ENCODE peak calls at places on chromosomes 16 and 17, in ten cellular contexts. One of them, this sample, is unnamed.

GRCh38 chr17:37543527-37544122 is 53.9 kb downstream of the DUSP14 start:
- DNase-seq in A549: no peak
- DNase-seq in mucosa of descending colon: no peak
- DNase-seq in fibroblast of the aortic adventitia: no peak
- DNase-seq in AG10803: peak
- DNase-seq in dorsolateral prefrontal cortex: no peak
- DNase-seq in retinal pigment epithelial cell: no peak
- DNase-seq in choroid plexus epithelial cell: no peak
- DNase-seq in heart right ventricle: no peak
- DNase-seq in IMR-90: no peak
- DNase-seq in this sample: no peak

GRCh38 chr17:66087073-66087472 is 104.9 kb downstream of the CEP112 start:
- DNase-seq in A549: no peak
- DNase-seq in mucosa of descending colon: no peak
- DNase-seq in fibroblast of the aortic adventitia: peak
- DNase-seq in AG10803: peak
- DNase-seq in dorsolateral prefrontal cortex: no peak
- DNase-seq in retinal pigment epithelial cell: no peak
- DNase-seq in choroid plexus epithelial cell: peak
- DNase-seq in heart right ventricle: no peak
- DNase-seq in IMR-90: peak
- DNase-seq in this sample: no peak

GRCh38 chr16:87560428-87561199 is 41.7 kb upstream of the JPH3 start:
- DNase-seq in A549: peak
- DNase-seq in mucosa of descending colon: peak
- DNase-seq in fibroblast of the aortic adventitia: peak
- DNase-seq in AG10803: peak
- DNase-seq in dorsolateral prefrontal cortex: no peak
- DNase-seq in retinal pigment epithelial cell: no peak
- DNase-seq in choroid plexus epithelial cell: peak
- DNase-seq in heart right ventricle: peak
- DNase-seq in IMR-90: no peak
- DNase-seq in this sample: no peak

GRCh38 chr17:65407017-65407416 is 154.4 kb downstream of the AXIN2 start:
- DNase-seq in A549: no peak
- DNase-seq in mucosa of descending colon: no peak
- DNase-seq in fibroblast of the aortic adventitia: peak
- DNase-seq in AG10803: peak
- DNase-seq in dorsolateral prefrontal cortex: no peak
- DNase-seq in retinal pigment epithelial cell: no peak
- DNase-seq in choroid plexus epithelial cell: peak
- DNase-seq in heart right ventricle: no peak
- DNase-seq in IMR-90: no peak
- DNase-seq in this sample: no peak

GRCh38 chr17:3719265-3719664 is 4.4 kb upstream of the HASPIN start:
- DNase-seq in A549: no peak
- DNase-seq in mucosa of descending colon: no peak
- DNase-seq in fibroblast of the aortic adventitia: no peak
- DNase-seq in AG10803: no peak
- DNase-seq in dorsolateral prefrontal cortex: no peak
- DNase-seq in retinal pigment epithelial cell: no peak
- DNase-seq in choroid plexus epithelial cell: no peak
- DNase-seq in heart right ventricle: no peak
- DNase-seq in IMR-90: peak
- DNase-seq in this sample: no peak

GRCh38 chr16:685967-686366 is 1.8 kb upstream of the JMJD8 start:
- DNase-seq in A549: no peak
- DNase-seq in mucosa of descending colon: no peak
- DNase-seq in fibroblast of the aortic adventitia: peak
- DNase-seq in AG10803: peak
- DNase-seq in dorsolateral prefrontal cortex: no peak
- DNase-seq in retinal pigment epithelial cell: no peak
- DNase-seq in choroid plexus epithelial cell: peak
- DNase-seq in heart right ventricle: no peak
- DNase-seq in IMR-90: peak
- DNase-seq in this sample: no peak

GRCh38 chr17:57368637-57369336 is 112.5 kb downstream of the MSI2 start:
- DNase-seq in A549: no peak
- DNase-seq in mucosa of descending colon: no peak
- DNase-seq in fibroblast of the aortic adventitia: no peak
- DNase-seq in AG10803: no peak
- DNase-seq in dorsolateral prefrontal cortex: no peak
- DNase-seq in retinal pigment epithelial cell: no peak
- DNase-seq in choroid plexus epithelial cell: no peak
- DNase-seq in heart right ventricle: no peak
- DNase-seq in IMR-90: no peak
- DNase-seq in this sample: no peak

GRCh38 chr16:57540906-57541753 is 1.3 kb upstream of the ADGRG5 start:
- DNase-seq in A549: no peak
- DNase-seq in mucosa of descending colon: peak
- DNase-seq in fibroblast of the aortic adventitia: no peak
- DNase-seq in AG10803: no peak
- DNase-seq in dorsolateral prefrontal cortex: no peak
- DNase-seq in retinal pigment epithelial cell: no peak
- DNase-seq in choroid plexus epithelial cell: no peak
- DNase-seq in heart right ventricle: peak
- DNase-seq in IMR-90: no peak
- DNase-seq in this sample: no peak

GRCh38 chr16:67399749-67400704 is 6.7 kb upstream of the TPPP3 start:
- DNase-seq in A549: no peak
- DNase-seq in mucosa of descending colon: no peak
- DNase-seq in fibroblast of the aortic adventitia: no peak
- DNase-seq in AG10803: no peak
- DNase-seq in dorsolateral prefrontal cortex: no peak
- DNase-seq in retinal pigment epithelial cell: no peak
- DNase-seq in choroid plexus epithelial cell: no peak
- DNase-seq in heart right ventricle: no peak
- DNase-seq in IMR-90: no peak
- DNase-seq in this sample: no peak

GRCh38 chr17:54888254-54888653 is 12.4 kb upstream of the TOM1L1 start:
- DNase-seq in A549: no peak
- DNase-seq in mucosa of descending colon: no peak
- DNase-seq in fibroblast of the aortic adventitia: no peak
- DNase-seq in AG10803: no peak
- DNase-seq in dorsolateral prefrontal cortex: no peak
- DNase-seq in retinal pigment epithelial cell: no peak
- DNase-seq in choroid plexus epithelial cell: no peak
- DNase-seq in heart right ventricle: no peak
- DNase-seq in IMR-90: no peak
- DNase-seq in this sample: no peak

GRCh38 chr17:54892360-54892759 is 8.3 kb upstream of the TOM1L1 start:
- DNase-seq in A549: no peak
- DNase-seq in mucosa of descending colon: no peak
- DNase-seq in fibroblast of the aortic adventitia: no peak
- DNase-seq in AG10803: no peak
- DNase-seq in dorsolateral prefrontal cortex: no peak
- DNase-seq in retinal pigment epithelial cell: no peak
- DNase-seq in choroid plexus epithelial cell: no peak
- DNase-seq in heart right ventricle: no peak
- DNase-seq in IMR-90: no peak
- DNase-seq in this sample: no peak

GRCh38 chr17:54888981-54889380 is 11.7 kb upstream of the TOM1L1 start:
- DNase-seq in A549: no peak
- DNase-seq in mucosa of descending colon: no peak
- DNase-seq in fibroblast of the aortic adventitia: no peak
- DNase-seq in AG10803: no peak
- DNase-seq in dorsolateral prefrontal cortex: no peak
- DNase-seq in retinal pigment epithelial cell: no peak
- DNase-seq in choroid plexus epithelial cell: no peak
- DNase-seq in heart right ventricle: no peak
- DNase-seq in IMR-90: no peak
- DNase-seq in this sample: no peak

GRCh38 chr17:54887787-54888186 is 12.9 kb upstream of the TOM1L1 start:
- DNase-seq in A549: no peak
- DNase-seq in mucosa of descending colon: no peak
- DNase-seq in fibroblast of the aortic adventitia: no peak
- DNase-seq in AG10803: no peak
- DNase-seq in dorsolateral prefrontal cortex: no peak
- DNase-seq in retinal pigment epithelial cell: no peak
- DNase-seq in choroid plexus epithelial cell: no peak
- DNase-seq in heart right ventricle: no peak
- DNase-seq in IMR-90: no peak
- DNase-seq in this sample: no peak

GRCh38 chr17:54891176-54891821 is 9.4 kb upstream of the TOM1L1 start:
- DNase-seq in A549: peak
- DNase-seq in mucosa of descending colon: no peak
- DNase-seq in fibroblast of the aortic adventitia: peak
- DNase-seq in AG10803: peak
- DNase-seq in dorsolateral prefrontal cortex: no peak
- DNase-seq in retinal pigment epithelial cell: peak
- DNase-seq in choroid plexus epithelial cell: peak
- DNase-seq in heart right ventricle: peak
- DNase-seq in IMR-90: peak
- DNase-seq in this sample: no peak
- TF ChIP-seq CTCF in A549: peak
- TF ChIP-seq CTCF in mucosa of descending colon: no peak
- TF ChIP-seq CTCF in fibroblast of the aortic adventitia: peak
- TF ChIP-seq CTCF in AG10803: peak
- TF ChIP-seq CTCF in dorsolateral prefrontal cortex: peak
- TF ChIP-seq CTCF in retinal pigment epithelial cell: peak
- TF ChIP-seq CTCF in choroid plexus epithelial cell: peak
- TF ChIP-seq CTCF in heart right ventricle: peak
- TF ChIP-seq CTCF in IMR-90: peak
- TF ChIP-seq CTCF in this sample: no peak

DNA sequence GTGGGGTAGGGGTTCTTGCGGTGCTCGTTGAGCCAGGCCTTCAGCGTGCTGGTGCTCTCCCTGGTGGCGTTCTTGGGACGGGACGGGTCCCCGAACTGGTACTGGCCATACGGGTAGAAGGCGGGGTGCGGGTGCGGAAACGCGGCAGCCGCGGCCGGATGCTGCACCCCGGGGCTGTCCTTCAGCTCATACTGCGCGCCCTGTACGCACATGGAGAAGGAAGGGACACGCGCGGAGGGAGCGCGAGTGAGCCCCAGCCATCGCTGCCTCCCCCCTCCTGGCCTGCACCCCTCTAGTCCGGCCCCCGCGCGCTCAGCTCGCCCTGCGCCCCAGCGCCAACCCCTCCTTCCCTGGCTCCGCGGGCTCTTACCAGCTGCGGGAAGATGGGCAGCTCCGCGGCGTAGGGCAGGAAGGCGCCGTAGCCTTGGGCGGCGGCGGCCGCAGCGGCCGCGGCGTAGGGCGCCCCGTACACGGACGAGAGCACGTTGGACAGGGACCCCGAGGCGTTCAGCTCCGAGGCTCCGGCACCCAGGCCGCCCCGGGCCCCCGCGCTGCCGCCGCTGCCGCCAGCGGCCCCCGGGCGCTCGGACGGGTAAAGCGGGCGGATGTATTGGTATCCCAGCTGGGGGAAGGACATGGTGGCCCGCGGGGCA is 1.0 kb downstream of the IRX3 start:
- DNase-seq in A549: no peak
- DNase-seq in mucosa of descending colon: no peak
- DNase-seq in fibroblast of the aortic adventitia: peak
- DNase-seq in AG10803: peak
- DNase-seq in dorsolateral prefrontal cortex: no peak
- DNase-seq in retinal pigment epithelial cell: no peak
- DNase-seq in choroid plexus epithelial cell: peak
- DNase-seq in heart right ventricle: peak
- DNase-seq in IMR-90: no peak
- DNase-seq in this sample: no peak
- TF ChIP-seq CTCF in A549: no peak
- TF ChIP-seq CTCF in mucosa of descending colon: no peak
- TF ChIP-seq CTCF in fibroblast of the aortic adventitia: no peak
- TF ChIP-seq CTCF in AG10803: no peak
- TF ChIP-seq CTCF in dorsolateral prefrontal cortex: no peak
- TF ChIP-seq CTCF in retinal pigment epithelial cell: no peak
- TF ChIP-seq CTCF in choroid plexus epithelial cell: peak
- TF ChIP-seq CTCF in heart right ventricle: no peak
- TF ChIP-seq CTCF in IMR-90: no peak
- TF ChIP-seq CTCF in this sample: no peak

GRCh38 chr17:19433727-19434340 is 22.8 kb downstream of the RNF112 start:
- DNase-seq in A549: no peak
- DNase-seq in mucosa of descending colon: no peak
- DNase-seq in fibroblast of the aortic adventitia: no peak
- DNase-seq in AG10803: no peak
- DNase-seq in dorsolateral prefrontal cortex: no peak
- DNase-seq in retinal pigment epithelial cell: no peak
- DNase-seq in choroid plexus epithelial cell: no peak
- DNase-seq in heart right ventricle: no peak
- DNase-seq in IMR-90: no peak
- DNase-seq in this sample: no peak
- TF ChIP-seq CTCF in A549: no peak
- TF ChIP-seq CTCF in mucosa of descending colon: no peak
- TF ChIP-seq CTCF in fibroblast of the aortic adventitia: no peak
- TF ChIP-seq CTCF in AG10803: no peak
- TF ChIP-seq CTCF in dorsolateral prefrontal cortex: no peak
- TF ChIP-seq CTCF in retinal pigment epithelial cell: no peak
- TF ChIP-seq CTCF in choroid plexus epithelial cell: no peak
- TF ChIP-seq CTCF in heart right ventricle: no peak
- TF ChIP-seq CTCF in IMR-90: no peak
- TF ChIP-seq CTCF in this sample: no peak

GRCh38 chr17:5510776-5511175 is 24.4 kb downstream of the MIS12 start:
- DNase-seq in A549: no peak
- DNase-seq in mucosa of descending colon: no peak
- DNase-seq in fibroblast of the aortic adventitia: no peak
- DNase-seq in AG10803: no peak
- DNase-seq in dorsolateral prefrontal cortex: no peak
- DNase-seq in retinal pigment epithelial cell: no peak
- DNase-seq in choroid plexus epithelial cell: no peak
- DNase-seq in heart right ventricle: no peak
- DNase-seq in IMR-90: no peak
- DNase-seq in this sample: no peak

GRCh38 chr17:5509482-5509881 is 23.1 kb downstream of the MIS12 start:
- DNase-seq in A549: no peak
- DNase-seq in mucosa of descending colon: no peak
- DNase-seq in fibroblast of the aortic adventitia: peak
- DNase-seq in AG10803: peak
- DNase-seq in dorsolateral prefrontal cortex: no peak
- DNase-seq in retinal pigment epithelial cell: no peak
- DNase-seq in choroid plexus epithelial cell: peak
- DNase-seq in heart right ventricle: no peak
- DNase-seq in IMR-90: peak
- DNase-seq in this sample: no peak

GRCh38 chr17:5502552-5502951 is 16.2 kb downstream of the MIS12 start:
- DNase-seq in A549: no peak
- DNase-seq in mucosa of descending colon: no peak
- DNase-seq in fibroblast of the aortic adventitia: no peak
- DNase-seq in AG10803: no peak
- DNase-seq in dorsolateral prefrontal cortex: no peak
- DNase-seq in retinal pigment epithelial cell: no peak
- DNase-seq in choroid plexus epithelial cell: no peak
- DNase-seq in heart right ventricle: no peak
- DNase-seq in IMR-90: no peak
- DNase-seq in this sample: no peak

GRCh38 chr17:5508855-5509254 is 22.5 kb downstream of the MIS12 start:
- DNase-seq in A549: no peak
- DNase-seq in mucosa of descending colon: no peak
- DNase-seq in fibroblast of the aortic adventitia: peak
- DNase-seq in AG10803: peak
- DNase-seq in dorsolateral prefrontal cortex: no peak
- DNase-seq in retinal pigment epithelial cell: peak
- DNase-seq in choroid plexus epithelial cell: peak
- DNase-seq in heart right ventricle: no peak
- DNase-seq in IMR-90: peak
- DNase-seq in this sample: no peak

DNA sequence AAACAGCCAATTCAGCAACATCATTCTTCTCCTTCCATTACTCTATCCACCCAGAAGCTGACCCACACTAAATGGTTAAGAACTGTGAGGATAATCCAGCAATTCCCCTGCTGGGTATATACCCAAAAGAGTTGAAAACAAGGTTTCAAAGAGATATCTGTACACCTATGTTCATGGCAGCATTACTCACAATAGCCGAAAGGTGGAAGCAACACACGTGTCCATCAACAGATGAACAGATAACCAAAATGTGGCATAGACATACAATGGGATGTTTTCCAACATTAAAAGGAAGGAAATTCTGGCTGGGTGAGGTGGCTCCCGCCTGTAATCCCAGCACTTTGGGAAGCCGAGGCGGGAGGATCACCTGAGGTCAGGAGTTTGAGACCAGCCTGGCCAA is 19.9 kb downstream of the MIS12 start:
- DNase-seq in A549: no peak
- DNase-seq in mucosa of descending colon: no peak
- DNase-seq in fibroblast of the aortic adventitia: no peak
- DNase-seq in AG10803: no peak
- DNase-seq in dorsolateral prefrontal cortex: no peak
- DNase-seq in retinal pigment epithelial cell: no peak
- DNase-seq in choroid plexus epithelial cell: no peak
- DNase-seq in heart right ventricle: no peak
- DNase-seq in IMR-90: no peak
- DNase-seq in this sample: no peak
- TF ChIP-seq CTCF in A549: no peak
- TF ChIP-seq CTCF in mucosa of descending colon: no peak
- TF ChIP-seq CTCF in fibroblast of the aortic adventitia: no peak
- TF ChIP-seq CTCF in AG10803: no peak
- TF ChIP-seq CTCF in dorsolateral prefrontal cortex: no peak
- TF ChIP-seq CTCF in retinal pigment epithelial cell: no peak
- TF ChIP-seq CTCF in choroid plexus epithelial cell: no peak
- TF ChIP-seq CTCF in heart right ventricle: no peak
- TF ChIP-seq CTCF in IMR-90: no peak
- TF ChIP-seq CTCF in this sample: no peak